ENCODE peak calls at places on chromosomes 3 and 15, in five cellular contexts. Q is body of pancreas, N is HepG2, U is right lobe of liver, C is thyroid gland. S is an unnamed sample.

GRCh38 chr15:70974004-70974832 is 81.6 kb downstream of the LRRC49 start:
- DNase-seq in Q (no peak), N (peak), U (no peak), C (no peak), S (no peak)

GRCh38 chr3:89173546-89173945 is 66.1 kb downstream of the EPHA3 start:
- DNase-seq in Q (no peak), N (no peak), U (no peak), C (no peak), S (no peak)

GRCh38 chr15:36612063-36612788 is 32.8 kb downstream of the CDIN1 start:
- DNase-seq in Q (no peak), N (no peak), U (no peak), C (no peak), S (no peak)

GRCh38 chr15:49877117-49877860 is 241.7 kb downstream of the ATP8B4 start:
- DNase-seq in Q (no peak), N (no peak), U (no peak), C (no peak), S (no peak)

GRCh38 chr3:123642182-123642956 is 57.5 kb upstream of the HACD2 start:
- DNase-seq in Q (peak), N (peak), U (no peak), C (peak), S (peak)

GRCh38 chr3:135263331-135263730 is 468.3 kb downstream of the EPHB1 start:
- DNase-seq in Q (no peak), N (no peak), U (no peak), C (no peak), S (no peak)

GRCh38 chr3:177646749-177647148 is 449.5 kb upstream of the TBL1XR1 start:
- DNase-seq in Q (no peak), N (no peak), U (no peak), C (peak), S (no peak)

GRCh38 chr3:172918165-172918564 is 167.6 kb downstream of the ECT2 start:
- DNase-seq in Q (peak), N (peak), U (no peak), C (no peak), S (no peak)

GRCh38 chr3:38479431-38480092 is 16.6 kb upstream of the EXOG start:
- DNase-seq in Q (peak), N (peak), U (no peak), C (peak), S (peak)

GRCh38 chr3:190017575-190018288 is 103.0 kb downstream of the P3H2 start:
- DNase-seq in Q (peak), N (no peak), U (no peak), C (peak), S (peak)

GRCh38 chr15:51341366-51342248 is at the start of gene GLDN:
- DNase-seq in Q (peak), N (no peak), U (peak), C (peak), S (no peak)

GRCh38 chr3:188299068-188299467 is 145.1 kb downstream of the LPP start:
- DNase-seq in Q (no peak), N (no peak), U (no peak), C (no peak), S (no peak)

GRCh38 chr3:81585937-81586336 is 175.5 kb downstream of the GBE1 start:
- DNase-seq in Q (no peak), N (no peak), U (no peak), C (no peak), S (no peak)

GRCh38 chr15:84981711-84982300 is at the start of gene PDE8A:
- DNase-seq in Q (peak), N (no peak), U (peak), C (peak), S (peak)

GRCh38 chr3:12471228-12471627 is 13.1 kb upstream of the TSEN2 start:
- DNase-seq in Q (no peak), N (peak), U (no peak), C (no peak), S (no peak)

GRCh38 chr3:25428003-25428861 is at the start of gene RARB:
- DNase-seq in Q (peak), N (peak), U (peak), C (peak), S (peak)

GRCh38 chr3:18422972-18423371 is 2.2 kb downstream of the SATB1 start:
- DNase-seq in Q (no peak), N (no peak), U (no peak), C (no peak), S (no peak)

GRCh38 chr15:66461917-66462316 is 35.6 kb downstream of the SNAPC5 start:
- DNase-seq in Q (no peak), N (no peak), U (no peak), C (no peak), S (no peak)

GRCh38 chr3:27666708-27667107 is 55.4 kb downstream of the EOMES start:
- DNase-seq in Q (peak), N (no peak), U (peak), C (peak), S (peak)

GRCh38 chr3:10968390-10968789 is 24.2 kb upstream of the SLC6A1 start:
- DNase-seq in Q (no peak), N (no peak), U (peak), C (no peak), S (no peak)

GRCh38 chr3:189927975-189928895 is 192.5 kb downstream of the P3H2 start:
- DNase-seq in Q (peak), N (no peak), U (no peak), C (no peak), S (no peak)

GRCh38 chr3:176041812-176042211 is 1155.5 kb downstream of the TBL1XR1 start:
- DNase-seq in Q (no peak), N (no peak), U (no peak), C (no peak), S (no peak)

GRCh38 chr15:41499109-41499851 is 5.6 kb downstream of the ITPKA start:
- DNase-seq in Q (no peak), N (no peak), U (no peak), C (no peak), S (no peak)

GRCh38 chr15:61141497-61142125 is 87.5 kb downstream of the RORA start:
- DNase-seq in Q (no peak), N (no peak), U (no peak), C (peak), S (no peak)

GRCh38 chr3:126345231-126345630 is 12.0 kb downstream of the KLF15 start:
- DNase-seq in Q (no peak), N (no peak), U (no peak), C (no peak), S (no peak)

GRCh38 chr3:32493437-32494414 is 8.9 kb downstream of the CMTM6 start:
- DNase-seq in Q (no peak), N (no peak), U (no peak), C (no peak), S (no peak)

GRCh38 chr15:31271706-31272557 is 54.7 kb upstream of the KLF13 start:
- DNase-seq in Q (no peak), N (no peak), U (no peak), C (no peak), S (peak)

GRCh38 chr15:63601026-63601726 is 4.0 kb downstream of the FBXL22 start:
- DNase-seq in Q (peak), N (no peak), U (no peak), C (peak), S (no peak)

GRCh38 chr3:182787302-182788036 is 5.8 kb upstream of the ATP11B start:
- DNase-seq in Q (no peak), N (no peak), U (no peak), C (no peak), S (no peak)

GRCh38 chr3:115659861-115660260 is 36.6 kb downstream of the GAP43 start:
- DNase-seq in Q (no peak), N (no peak), U (no peak), C (no peak), S (no peak)

GRCh38 chr3:12898290-12898979 is 57.1 kb upstream of the RPL32 start:
- DNase-seq in Q (no peak), N (no peak), U (peak), C (no peak), S (no peak)

GRCh38 chr15:36598529-36599177 is 19.2 kb downstream of the CDIN1 start:
- DNase-seq in Q (no peak), N (no peak), U (no peak), C (no peak), S (no peak)

GRCh38 chr3:94593531-94594150 is 530.8 kb downstream of the NSUN3 start:
- DNase-seq in Q (no peak), N (no peak), U (no peak), C (no peak), S (no peak)

GRCh38 chr3:27312044-27312668 is 57.0 kb downstream of the NEK10 start:
- DNase-seq in Q (peak), N (peak), U (no peak), C (no peak), S (no peak)

GRCh38 chr3:126551066-126551838 is 7.5 kb downstream of the C3orf22 start:
- DNase-seq in Q (peak), N (no peak), U (peak), C (no peak), S (no peak)

GRCh38 chr15:41258706-41259471 is 27.8 kb downstream of the CHP1 start:
- DNase-seq in Q (peak), N (peak), U (no peak), C (peak), S (no peak)

GRCh38 chr3:193310914-193311723 is 67.4 kb downstream of the ATP13A5 start:
- DNase-seq in Q (no peak), N (no peak), U (no peak), C (no peak), S (no peak)

GRCh38 chr3:146155022-146155421 is 6.0 kb downstream of the PLOD2 start:
- DNase-seq in Q (no peak), N (no peak), U (no peak), C (no peak), S (no peak)

GRCh38 chr3:179260949-179261765 is 10.2 kb upstream of the KCNMB3 start:
- DNase-seq in Q (peak), N (peak), U (peak), C (peak), S (peak)
- TF ChIP-seq POLR2A in Q (peak), N (no peak), U (peak), C (no peak), S (no peak)

GRCh38 chr3:49674491-49674983 is 386 bp downstream of the APEH start:
- DNase-seq in Q (no peak), N (no peak), U (no peak), C (no peak), S (peak)

GRCh38 chr3:49671291-49672288 is 2.6 kb upstream of the APEH start:
- DNase-seq in Q (peak), N (peak), U (peak), C (peak), S (peak)

GRCh38 chr3:49675912-49676311 is 1.8 kb downstream of the APEH start:
- DNase-seq in Q (no peak), N (no peak), U (no peak), C (no peak), S (no peak)

GRCh38 chr3:49673131-49673714 is 928 bp upstream of the APEH start:
- DNase-seq in Q (no peak), N (peak), U (no peak), C (peak), S (peak)

GRCh38 chr3:49673715-49674490 is at the start of gene APEH:
- DNase-seq in Q (peak), N (peak), U (peak), C (peak), S (peak)
- TF ChIP-seq POLR2A in Q (peak), N (no peak), U (peak), C (peak), S (peak)

GRCh38 chr3:169628567-169628966 is 34.9 kb downstream of the MECOM start:
- DNase-seq in Q (no peak), N (no peak), U (no peak), C (no peak), S (peak)
- TF ChIP-seq POLR2A in Q (no peak), N (no peak), U (no peak), C (no peak), S (no peak)

GRCh38 chr15:33194704-33195261 is at the start of gene FMN1:
- DNase-seq in Q (peak), N (no peak), U (peak), C (peak), S (peak)
- TF ChIP-seq POLR2A in Q (peak), N (no peak), U (no peak), C (no peak), S (no peak)

GRCh38 chr3:72447059-72447946 is 400.9 kb downstream of the SHQ1 start:
- DNase-seq in Q (peak), N (peak), U (peak), C (peak), S (peak)

GRCh38 chr3:72448375-72448823 is 399.8 kb downstream of the SHQ1 start:
- DNase-seq in Q (no peak), N (peak), U (peak), C (no peak), S (peak)

GRCh38 chr3:72444642-72445223 is 403.5 kb downstream of the SHQ1 start:
- DNase-seq in Q (no peak), N (no peak), U (no peak), C (no peak), S (no peak)

GRCh38 chr3:72445827-72446405 is 402.3 kb downstream of the SHQ1 start:
- DNase-seq in Q (no peak), N (no peak), U (no peak), C (no peak), S (no peak)

GRCh38 chr3:72446406-72447058 is 401.7 kb downstream of the SHQ1 start:
- DNase-seq in Q (peak), N (no peak), U (no peak), C (peak), S (no peak)
- TF ChIP-seq POLR2A in Q (peak), N (no peak), U (no peak), C (no peak), S (no peak)

S was measured in testis.